ENCODE peak calls at places on chromosomes 11 and 22, in eight cellular contexts. H, K, T, Q, U, B, Y and C are unnamed samples.

GRCh38 chr11:78961938-78962701 is 387.5 kb upstream of the NARS2 start:
- DNase-seq in H (peak), K (no peak), T (no peak), Q (no peak), U (no peak), B (peak), Y (no peak), C (no peak)

GRCh38 chr22:19717691-19718254 is 3.5 kb downstream of the SEPTIN5 start:
- DNase-seq in H (peak), K (peak), T (peak), Q (no peak), U (no peak), B (peak), Y (peak), C (peak)

GRCh38 chr11:80349986-80350385 is 909.2 kb upstream of the TENM4 start:
- DNase-seq in H (no peak), K (no peak), T (no peak), Q (no peak), U (no peak), B (no peak), Y (no peak), C (no peak)

GRCh38 chr11:122717264-122717867 is 61.8 kb downstream of the UBASH3B start:
- DNase-seq in H (no peak), K (no peak), T (peak), Q (no peak), U (no peak), B (no peak), Y (peak), C (no peak)

GRCh38 chr11:61496602-61497400 is 11.7 kb upstream of the LRRC10B start:
- DNase-seq in H (no peak), K (no peak), T (no peak), Q (no peak), U (no peak), B (no peak), Y (no peak), C (no peak)

GRCh38 chr22:19042285-19043110 is 79.7 kb downstream of the DGCR2 start:
- DNase-seq in H (no peak), K (no peak), T (no peak), Q (no peak), U (no peak), B (no peak), Y (no peak), C (no peak)

GRCh38 chr11:113553905-113554304 is 78.7 kb upstream of the DRD2 start:
- DNase-seq in H (peak), K (no peak), T (no peak), Q (no peak), U (no peak), B (peak), Y (no peak), C (no peak)

GRCh38 chr11:113567867-113568266 is 92.7 kb upstream of the DRD2 start:
- DNase-seq in H (no peak), K (no peak), T (no peak), Q (no peak), U (no peak), B (no peak), Y (no peak), C (no peak)

GRCh38 chr11:130828741-130829140 is 87.5 kb downstream of the SNX19 start:
- DNase-seq in H (no peak), K (no peak), T (no peak), Q (no peak), U (no peak), B (no peak), Y (no peak), C (no peak)

GRCh38 chr11:1608363-1608762 is at the start of gene KRTAP5-3:
- DNase-seq in H (no peak), K (no peak), T (no peak), Q (no peak), U (no peak), B (no peak), Y (no peak), C (no peak)

GRCh38 chr11:130137999-130138398 is 21.6 kb upstream of the ST14 start:
- DNase-seq in H (no peak), K (no peak), T (no peak), Q (no peak), U (no peak), B (no peak), Y (no peak), C (no peak)

GRCh38 chr11:110772863-110773262 is 60.6 kb upstream of the ARHGAP20 start:
- DNase-seq in H (no peak), K (no peak), T (no peak), Q (no peak), U (no peak), B (no peak), Y (no peak), C (no peak)

GRCh38 chr11:115164774-115165173 is 339.4 kb downstream of the CADM1 start:
- DNase-seq in H (no peak), K (no peak), T (no peak), Q (no peak), U (no peak), B (peak), Y (no peak), C (no peak)

GRCh38 chr11:6443269-6444003 is 2.6 kb upstream of the HPX start:
- DNase-seq in H (peak), K (peak), T (peak), Q (no peak), U (peak), B (peak), Y (peak), C (peak)

DNA sequence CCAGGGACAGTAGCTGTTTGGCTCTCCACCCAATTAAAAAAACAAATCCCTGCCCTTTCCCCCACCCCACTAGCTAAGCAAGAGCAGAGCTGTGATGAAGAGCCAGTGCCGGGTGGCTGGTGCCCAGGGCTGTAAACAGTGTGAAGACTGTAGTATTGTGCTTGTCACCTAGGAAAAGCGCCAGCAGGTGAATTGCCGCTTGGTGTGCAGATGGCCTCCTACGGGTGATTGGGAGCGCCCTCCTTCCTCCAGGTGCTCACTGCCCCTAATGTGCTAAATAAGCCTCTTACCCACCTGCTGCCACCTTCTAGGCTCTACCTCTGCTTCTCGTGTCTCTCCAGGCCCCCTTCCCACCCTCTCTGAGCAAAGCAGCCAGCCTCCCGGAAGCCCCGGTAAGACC is 18.4 kb upstream of the RAPSN start:
- DNase-seq in H (no peak), K (no peak), T (no peak), Q (no peak), U (no peak), B (no peak), Y (no peak), C (no peak)
- H3K27ac ChIP-seq in H (peak), K (no peak), T (no peak), Q (peak), U (peak), B (no peak), Y (no peak), C (peak)

DNA sequence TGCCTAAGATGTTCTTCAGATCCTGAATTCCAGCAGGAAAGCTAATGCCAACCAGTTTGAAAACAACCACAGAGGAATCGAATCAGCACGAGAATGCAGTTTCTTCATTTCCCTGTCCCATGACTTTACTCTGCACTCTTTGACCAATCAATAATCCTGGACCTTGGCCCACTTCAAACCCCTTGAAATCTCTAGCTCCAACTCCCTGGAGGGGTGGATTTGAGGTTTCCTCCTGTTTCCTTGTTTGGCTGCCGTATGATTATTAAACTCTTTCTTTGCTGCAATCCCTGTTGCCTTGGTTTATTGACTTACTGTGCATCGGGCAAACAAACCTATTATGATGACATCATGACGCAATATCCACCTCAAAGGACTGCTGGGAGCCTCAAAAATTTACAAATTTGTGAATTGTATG is 109.3 kb downstream of the FBXO7 start:
- DNase-seq in H (no peak), K (no peak), T (no peak), Q (no peak), U (no peak), B (peak), Y (no peak), C (no peak)
- H3K27ac ChIP-seq in H (no peak), K (no peak), T (no peak), Q (peak), U (peak), B (peak), Y (no peak), C (no peak)

DNA sequence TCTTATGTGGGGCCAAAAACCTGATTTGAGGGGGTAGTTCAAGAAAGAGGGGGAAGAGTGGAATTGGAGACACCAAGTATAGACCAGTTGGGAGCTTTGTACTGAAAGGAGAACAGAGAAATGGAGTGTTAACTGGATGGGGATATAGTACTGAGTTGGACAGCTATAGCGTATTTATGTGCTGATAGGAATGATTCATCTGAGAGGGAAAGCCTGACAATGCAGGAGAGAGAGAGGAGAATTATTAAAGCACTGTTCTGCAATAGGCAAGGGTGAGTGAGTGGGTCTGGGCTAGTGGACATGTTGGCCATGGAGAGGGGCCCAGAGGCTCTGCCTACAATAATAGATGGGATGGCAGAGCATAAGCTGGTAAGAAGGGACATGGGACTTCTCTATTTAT is 52.9 kb upstream of the PITPNB start:
- DNase-seq in H (no peak), K (no peak), T (no peak), Q (no peak), U (no peak), B (no peak), Y (no peak), C (no peak)
- H3K27ac ChIP-seq in H (no peak), K (no peak), T (no peak), Q (no peak), U (no peak), B (no peak), Y (no peak), C (no peak)

GRCh38 chr11:103109818-103110388 is 677 bp downstream of the DYNC2H1 start:
- DNase-seq in H (peak), K (no peak), T (no peak), Q (no peak), U (no peak), B (peak), Y (no peak), C (no peak)

GRCh38 chr11:103111400-103111799 is 2.2 kb downstream of the DYNC2H1 start:
- DNase-seq in H (no peak), K (no peak), T (no peak), Q (no peak), U (no peak), B (no peak), Y (no peak), C (no peak)

GRCh38 chr11:103110406-103110805 is 1.2 kb downstream of the DYNC2H1 start:
- DNase-seq in H (no peak), K (peak), T (no peak), Q (no peak), U (no peak), B (peak), Y (peak), C (peak)

GRCh38 chr11:103112364-103112763 is 3.1 kb downstream of the DYNC2H1 start:
- DNase-seq in H (no peak), K (no peak), T (no peak), Q (no peak), U (no peak), B (no peak), Y (no peak), C (no peak)

DNA sequence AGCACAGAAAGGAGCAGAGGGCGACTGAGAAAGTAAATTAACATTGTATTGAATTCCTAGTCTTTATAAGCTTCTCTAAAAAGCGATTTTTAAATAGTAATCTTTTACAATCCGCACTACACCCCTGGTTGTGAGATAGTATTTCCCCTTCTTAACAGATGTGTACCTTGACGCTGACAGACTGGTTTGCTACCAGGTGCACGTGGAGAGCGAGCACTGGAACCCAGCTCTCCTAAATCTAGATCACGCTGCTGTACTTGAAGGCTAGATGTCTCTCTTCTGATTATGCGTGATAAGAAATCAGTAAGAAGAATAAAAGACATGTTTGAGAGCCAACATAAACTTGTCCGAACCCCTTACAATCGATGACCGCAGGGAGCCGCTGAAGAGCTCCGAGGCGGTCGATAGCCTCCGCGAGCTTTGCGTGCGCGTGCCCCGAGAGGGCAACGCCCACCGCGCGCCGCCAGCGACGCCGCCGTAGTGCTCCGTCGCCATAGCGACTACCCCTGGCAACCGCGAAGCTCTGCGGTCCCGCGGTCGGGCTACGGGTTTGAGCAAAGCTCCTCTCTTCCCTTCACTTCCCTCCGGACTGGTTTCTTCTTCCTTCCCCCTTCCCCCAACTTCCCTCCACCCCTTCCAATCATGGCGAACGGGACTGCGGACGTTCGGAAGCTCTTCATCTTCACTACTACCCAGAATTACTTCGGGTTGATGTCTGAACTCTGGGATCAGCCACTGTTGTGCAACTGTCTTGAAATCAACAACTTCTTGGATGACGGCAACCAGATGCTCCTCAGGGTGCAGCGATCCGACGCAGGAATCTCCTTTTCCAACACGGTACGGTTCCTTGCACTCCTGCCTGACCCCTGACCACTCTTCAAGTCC is at the start of gene DYNC2H1:
- DNase-seq in H (peak), K (peak), T (peak), Q (peak), U (peak), B (peak), Y (peak), C (peak)
- H3K27ac ChIP-seq in H (peak), K (peak), T (peak), Q (peak), U (peak), B (peak), Y (peak), C (peak)

DNA sequence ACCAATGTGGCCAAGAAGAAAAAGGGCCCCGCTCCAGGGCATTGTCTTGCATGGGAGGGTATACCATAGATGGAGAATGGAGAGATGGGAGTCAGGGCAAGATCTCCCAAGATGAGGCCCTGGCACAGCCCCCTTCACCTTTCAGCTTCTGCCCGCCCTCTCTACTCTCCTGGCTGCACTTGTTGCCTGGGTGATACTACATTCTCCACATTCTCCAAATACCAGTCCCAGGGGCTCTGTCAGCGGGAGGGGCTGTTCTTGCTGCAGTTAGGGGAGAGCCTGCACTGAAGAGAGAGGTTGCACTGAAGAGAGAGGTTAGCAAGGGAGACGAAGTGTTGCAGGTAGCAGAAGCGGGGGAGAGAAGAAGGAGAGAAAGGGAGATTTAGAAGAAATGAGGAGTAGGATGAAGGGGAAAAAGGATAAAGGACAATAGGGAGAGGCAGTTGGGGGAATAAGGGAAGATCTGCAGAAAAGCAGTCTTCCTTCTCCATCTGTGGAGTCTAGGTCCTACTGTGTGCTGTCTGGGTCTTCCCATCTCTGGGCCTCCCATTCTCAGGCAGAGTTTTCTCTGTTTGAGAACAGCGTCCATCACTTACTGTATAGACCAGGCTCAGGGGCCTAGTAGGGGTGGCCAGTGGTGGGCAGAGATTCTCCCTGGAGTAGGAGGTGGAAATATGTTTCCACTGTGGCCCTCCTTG is 8.0 kb downstream of the PHLDB1 start:
- DNase-seq in H (peak), K (no peak), T (no peak), Q (no peak), U (no peak), B (no peak), Y (no peak), C (no peak)
- H3K27ac ChIP-seq in H (peak), K (no peak), T (no peak), Q (no peak), U (no peak), B (peak), Y (no peak), C (peak)

GRCh38 chr11:204587-205109 is 2.6 kb downstream of the BET1L start:
- DNase-seq in H (no peak), K (no peak), T (no peak), Q (no peak), U (peak), B (no peak), Y (no peak), C (no peak)

GRCh38 chr11:206002-206384 is 1.2 kb downstream of the BET1L start:
- DNase-seq in H (no peak), K (no peak), T (no peak), Q (no peak), U (no peak), B (no peak), Y (no peak), C (no peak)

GRCh38 chr11:203945-204586 is 3.1 kb downstream of the BET1L start:
- DNase-seq in H (no peak), K (no peak), T (no peak), Q (no peak), U (peak), B (no peak), Y (no peak), C (no peak)

GRCh38 chr11:206516-207212 is 535 bp downstream of the BET1L start:
- DNase-seq in H (no peak), K (peak), T (no peak), Q (no peak), U (peak), B (peak), Y (peak), C (peak)

GRCh38 chr11:205221-206001 is 1.8 kb downstream of the BET1L start:
- DNase-seq in H (no peak), K (no peak), T (no peak), Q (no peak), U (peak), B (no peak), Y (no peak), C (no peak)
- H3K27ac ChIP-seq in H (no peak), K (no peak), T (no peak), Q (peak), U (peak), B (no peak), Y (no peak), C (peak)

GRCh38 chr11:47407746-47408590 is at the start of gene SLC39A13:
- DNase-seq in H (peak), K (peak), T (peak), Q (peak), U (peak), B (peak), Y (peak), C (peak)

GRCh38 chr11:47410404-47411264 is 2.2 kb downstream of the SLC39A13 start:
- DNase-seq in H (peak), K (no peak), T (no peak), Q (no peak), U (no peak), B (no peak), Y (no peak), C (no peak)

GRCh38 chr11:47412152-47412746 is 3.9 kb downstream of the SLC39A13 start:
- DNase-seq in H (peak), K (no peak), T (no peak), Q (no peak), U (no peak), B (peak), Y (peak), C (no peak)

GRCh38 chr11:47408598-47409439 is 429 bp downstream of the SLC39A13 start:
- DNase-seq in H (peak), K (peak), T (no peak), Q (no peak), U (no peak), B (peak), Y (peak), C (peak)

DNA sequence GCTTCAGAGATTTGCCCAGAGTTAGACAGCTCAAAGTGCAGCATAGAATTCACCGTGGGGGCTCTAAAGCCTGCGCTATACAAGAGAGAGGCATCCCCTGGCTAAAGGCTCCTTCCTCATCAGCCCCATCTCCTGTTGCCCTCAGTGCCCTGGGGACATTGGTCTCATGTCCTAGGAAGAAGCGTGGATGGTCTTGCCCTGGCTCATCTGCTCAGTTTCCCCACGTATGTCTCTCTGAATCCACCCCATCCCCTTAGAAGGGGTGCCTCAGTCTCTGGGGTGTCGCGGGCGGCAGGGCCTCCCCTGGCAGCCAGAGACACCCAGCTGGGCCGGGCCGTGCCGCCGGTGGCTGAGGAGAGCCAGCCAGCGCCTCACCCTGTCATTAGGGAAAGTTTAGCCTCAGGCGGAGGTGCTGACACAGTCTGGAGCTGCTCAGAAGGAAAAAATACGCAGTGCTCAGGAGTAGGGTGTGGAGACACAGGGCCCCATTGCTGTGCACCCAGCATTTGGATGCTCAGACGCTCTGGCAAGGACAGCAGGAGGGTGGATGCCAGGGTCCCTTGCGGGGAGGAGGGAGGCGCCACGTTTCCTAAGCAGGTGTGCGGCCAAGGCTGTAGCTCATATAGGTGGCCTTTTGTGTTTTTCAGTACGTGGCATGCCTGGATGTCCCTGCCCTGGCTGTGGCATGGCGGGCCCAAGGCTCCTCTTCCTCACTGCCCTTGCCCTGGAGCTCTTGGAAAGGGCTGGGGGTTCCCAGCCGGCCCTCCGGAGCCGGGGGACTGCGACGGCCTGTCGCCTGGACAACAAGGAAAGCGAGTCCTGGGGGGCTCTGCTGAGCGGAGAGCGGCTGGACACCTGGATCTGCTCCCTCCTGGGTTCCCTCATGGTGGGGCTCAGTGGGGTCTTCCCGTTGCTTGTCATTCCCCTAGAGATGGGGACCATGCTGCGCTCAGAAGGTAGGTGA is 1.3 kb downstream of the SLC39A13 start:
- DNase-seq in H (peak), K (peak), T (no peak), Q (no peak), U (no peak), B (peak), Y (no peak), C (peak)
- H3K27ac ChIP-seq in H (no peak), K (peak), T (no peak), Q (peak), U (peak), B (peak), Y (no peak), C (peak)